ENCODE peak calls at places on chromosomes 13 and 19, in five cellular contexts. T is T-helper 2 cell, Y is heart right ventricle, C is GM23248, U is upper lobe of right lung. O is an unnamed sample.

GRCh38 chr19:2546128-2547032 is 70.5 kb downstream of the GADD45B start:
- DNase-seq in C (no peak), U (peak), Y (peak), T (no peak), O (no peak)

GRCh38 chr19:13037161-13037560 is 41.9 kb downstream of the NFIX start:
- DNase-seq in Y (no peak), U (no peak), C (peak), T (no peak), O (peak)

GRCh38 chr13:98632971-98633370 is 56.1 kb upstream of the STK24 start:
- DNase-seq in C (peak), T (no peak), Y (no peak), U (no peak), O (no peak)

GRCh38 chr13:112716841-112717520 is 27.1 kb downstream of the ATP11A start:
- DNase-seq in C (no peak), Y (no peak), U (peak), T (no peak), O (no peak)

GRCh38 chr19:5480427-5480836 is 25.2 kb downstream of the ZNRF4 start:
- DNase-seq in T (no peak), U (no peak), Y (no peak), C (peak), O (no peak)

GRCh38 chr19:18507021-18507726 is 14.7 kb downstream of the ELL start:
- DNase-seq in Y (peak), T (no peak), U (no peak), C (no peak), O (peak)

GRCh38 chr19:5113633-5114586 is 145.0 kb downstream of the KDM4B start:
- DNase-seq in Y (no peak), U (no peak), C (no peak), T (no peak), O (no peak)

GRCh38 chr19:12788025-12788681 is 3.1 kb upstream of the JUNB start:
- DNase-seq in U (no peak), T (no peak), C (peak), Y (no peak), O (peak)

GRCh38 chr13:48184260-48184659 is 48.7 kb upstream of the ITM2B start:
- DNase-seq in Y (no peak), U (no peak), T (no peak), C (no peak), O (no peak)

GRCh38 chr13:61275251-61275650 is 140.4 kb downstream of the PCDH20 start:
- DNase-seq in C (no peak), U (no peak), Y (no peak), T (no peak), O (no peak)